ENCODE peak calls at places on chromosomes 7 and 10, in seven cellular contexts. A, V, J, I, B, C and T are unnamed samples.

GRCh38 chr10:23172846-23173548 is 19.1 kb upstream of the PTF1A start:
- DNase-seq in J (no peak), A (no peak), V (no peak), B (peak; percentile 0), I (no peak), C (no peak), T (no peak)

GRCh38 chr10:31129261-31129660 is 97.6 kb upstream of the ZNF438 start:
- DNase-seq in C (no peak), J (no peak), I (peak; percentile 40), B (no peak), V (peak; percentile 44), A (peak; percentile 47), T (peak; percentile 66)

GRCh38 chr10:51196508-51197175 is 122.4 kb downstream of the PRKG1 start:
- DNase-seq in I (no peak), A (no peak), J (no peak), V (no peak), C (no peak), B (no peak), T (no peak)

GRCh38 chr10:100020883-100021248 is 11.1 kb upstream of the DNMBP start:
- DNase-seq in A (no peak), V (no peak), I (no peak), C (no peak), B (no peak), J (no peak), T (no peak)

GRCh38 chr7:94296886-94297285 is 97.8 kb upstream of the COL1A2 start:
- DNase-seq in B (no peak), J (no peak), V (no peak), C (no peak), I (no peak), A (no peak), T (no peak)

GRCh38 chr7:129210256-129210988 is 14.4 kb upstream of the AHCYL2 start:
- DNase-seq in A (no peak), I (peak; percentile 81), V (peak; percentile 25), C (peak; percentile 52), J (peak; percentile 46), B (peak; percentile 52), T (peak; percentile 95)

GRCh38 chr10:123269017-123269552 is 114.9 kb downstream of the BUB3 start:
- DNase-seq in V (no peak), A (no peak), J (no peak), C (no peak), B (no peak), I (no peak), T (no peak)

GRCh38 chr10:43076311-43076875 is 476 bp upstream of the RET start:
- DNase-seq in C (no peak), B (no peak), V (no peak), J (no peak), I (no peak), A (no peak), T (no peak)

GRCh38 chr10:110361800-110362456 is 57.2 kb upstream of the SMNDC1 start:
- DNase-seq in J (no peak), A (no peak), B (no peak), C (no peak), V (no peak), I (no peak), T (no peak)

GRCh38 chr10:122181055-122181732 is 89.9 kb upstream of the BTBD16 start:
- DNase-seq in V (peak; percentile 82), B (no peak), J (no peak), A (no peak), C (no peak), I (no peak), T (no peak)